ENCODE peak calls at places on chromosomes 16 and 17, in four cellular contexts. Q is skeletal muscle cell; R is naive thymus-derived CD8-positive, alpha-beta T cell; K is T follicular helper cell. A is an unnamed sample.

GRCh38 chr17:62017496-62017895 is 47.6 kb downstream of the MED13 start:
- DNase-seq in K (no peak), R (no peak), Q (peak; percentile 10), A (no peak)

GRCh38 chr17:812638-813204 is 30.6 kb downstream of the MRM3 start:
- DNase-seq in K (no peak), R (no peak), Q (no peak), A (no peak)

GRCh38 chr17:75084039-75084660 is 3.6 kb upstream of the SLC16A5 start:
- DNase-seq in Q (no peak), K (no peak), R (peak; percentile 76), A (no peak)

GRCh38 chr17:10033449-10033848 is 128.4 kb upstream of the RCVRN start:
- DNase-seq in K (no peak), Q (no peak), R (no peak), A (no peak)

GRCh38 chr16:20319406-20319805 is 7.9 kb downstream of the GP2 start:
- DNase-seq in K (no peak), R (no peak), Q (no peak), A (no peak)

GRCh38 chr17:17824119-17824779 is 12.5 kb downstream of the SREBF1 start:
- DNase-seq in Q (no peak), K (no peak), R (no peak), A (peak; percentile 79)

GRCh38 chr17:14125518-14126125 is 56.3 kb downstream of the COX10 start:
- DNase-seq in K (no peak), Q (no peak), R (no peak), A (no peak)

GRCh38 chr16:5073279-5073629 is 1.6 kb downstream of the ALG1 start:
- DNase-seq in Q (no peak), K (no peak), R (no peak), A (no peak)

GRCh38 chr16:2610781-2611498 is 71.4 kb upstream of the KCTD5 start:
- DNase-seq in K (no peak), Q (no peak), R (no peak), A (peak; percentile 41)

GRCh38 chr17:50481648-50482047 is 3.0 kb downstream of the RSAD1 start:
- DNase-seq in K (no peak), R (no peak), Q (no peak), A (no peak)

GRCh38 chr17:17506181-17506741 is 10.1 kb upstream of the RASD1 start:
- DNase-seq in R (no peak), K (no peak), Q (no peak), A (no peak)

GRCh38 chr16:86051376-86052114 is 152.6 kb downstream of the IRF8 start:
- DNase-seq in Q (no peak), K (no peak), R (no peak), A (no peak)

GRCh38 chr17:34360571-34360970 is 2.5 kb downstream of the CCL1 start:
- DNase-seq in R (peak; percentile 5), K (no peak), Q (no peak), A (no peak)

GRCh38 chr17:50909765-50910661 is 43.9 kb upstream of the TOB1 start:
- DNase-seq in K (peak; percentile 63), R (peak; percentile 86), Q (no peak), A (no peak)